ENCODE peak calls at places on chromosomes 12 and 14, in eight cellular contexts. X is CD4-positive, CD25-positive, alpha-beta regulatory T cell; T is ovary; D is heart left ventricle; E is mammary epithelial cell; A is left lung; H is hepatocyte; Y is HCT116. G is an unnamed sample. For H3K9me3, the result is how much of the 10 kb centered on the place peaks cover.

GRCh38 chr14:104784846-104785707 is 10.5 kb downstream of the AKT1 start:
- DNase-seq in X (no peak), T (no peak), D (peak), E (no peak), A (no peak), H (no peak), Y (no peak), G (peak)

GRCh38 chr14:95683793-95684192 is 2.4 kb upstream of the TCL1B start:
- DNase-seq in X (peak), T (no peak), D (no peak), E (no peak), A (no peak), H (peak), Y (peak), G (no peak)

GRCh38 chr12:116474331-116474730 is 84.8 kb upstream of the MAP1LC3B2 start:
- DNase-seq in X (no peak), T (no peak), D (no peak), E (peak), A (no peak), H (no peak), Y (no peak), G (no peak)

GRCh38 chr14:70289138-70289537 is 70.3 kb downstream of the COX16 start:
- DNase-seq in X (no peak), T (no peak), D (no peak), E (no peak), A (no peak), H (no peak), Y (no peak), G (no peak)

GRCh38 chr12:88144037-88144436 is 1.9 kb downstream of the TMTC3 start:
- DNase-seq in X (no peak), T (no peak), D (no peak), E (no peak), A (no peak), H (no peak), Y (no peak), G (no peak)

GRCh38 chr14:74248036-74248435 is 8.8 kb downstream of the VSX2 start:
- DNase-seq in X (no peak), T (no peak), D (no peak), E (no peak), A (no peak), H (no peak), Y (no peak), G (no peak)

GRCh38 chr12:112992541-112993398 is 14.5 kb downstream of the OAS2 start:
- DNase-seq in X (peak), T (no peak), D (peak), E (peak), A (peak), H (peak), Y (peak), G (peak)

GRCh38 chr12:120445911-120446909 is at the start of the genes GATC and TRIAP1:
- DNase-seq in X (peak), T (peak), D (peak), E (peak), A (peak), H (peak), Y (peak), G (peak)

GRCh38 chr12:71128191-71128590 is 29.6 kb downstream of the TSPAN8 start:
- DNase-seq in X (no peak), T (no peak), D (no peak), E (no peak), A (peak), H (no peak), Y (no peak), G (no peak)

GRCh38 chr12:52857500-52857899 is 8.7 kb upstream of the KRT78 start:
- DNase-seq in X (no peak), T (no peak), D (no peak), E (peak), A (no peak), H (no peak), Y (no peak), G (no peak)

DNA sequence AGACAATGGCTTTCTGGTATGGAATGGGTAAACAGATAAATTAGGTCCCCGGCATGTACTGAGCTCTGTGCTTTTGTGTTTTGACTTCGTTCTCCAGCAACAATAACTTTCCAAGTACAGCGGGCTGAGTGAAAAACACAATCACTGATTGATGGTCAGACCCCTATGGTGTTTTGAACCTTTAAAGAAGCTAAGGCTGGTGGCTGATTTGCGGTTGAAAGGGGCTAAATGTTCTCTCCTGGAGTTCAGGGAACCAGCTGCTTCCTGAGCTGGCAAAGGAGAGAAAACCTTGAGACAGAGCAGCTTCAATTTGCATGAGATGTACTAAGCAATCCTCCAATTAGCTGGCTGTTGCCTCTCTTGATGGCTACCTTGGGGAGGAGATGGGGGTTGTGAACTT is 546.7 kb upstream of the SEL1L start:
- DNase-seq in X (no peak), T (no peak), D (no peak), E (no peak), A (no peak), H (no peak), Y (no peak), G (no peak)
- H3K9me3 ChIP-seq in X (under half), T (under half), D (under half), E (under half), A (under half), H (under half), Y (under half), G (under half)

GRCh38 chr12:34602213-34602940 is 580.1 kb downstream of the ALG10 start:
- DNase-seq in X (no peak), T (no peak), D (no peak), E (no peak), A (no peak), H (no peak), Y (no peak), G (no peak)
- H3K9me3 ChIP-seq in X (half or more), T (under half), D (under half), E (under half), A (under half), H (under half), Y (under half), G (under half)

GRCh38 chr14:35400707-35401421 is 3.7 kb downstream of the NFKBIA start:
- DNase-seq in X (peak), T (no peak), D (no peak), E (peak), A (no peak), H (peak), Y (no peak), G (no peak)
- H3K9me3 ChIP-seq in X (under half), T (under half), D (under half), E (under half), A (under half), H (under half), Y (under half), G (under half)

DNA sequence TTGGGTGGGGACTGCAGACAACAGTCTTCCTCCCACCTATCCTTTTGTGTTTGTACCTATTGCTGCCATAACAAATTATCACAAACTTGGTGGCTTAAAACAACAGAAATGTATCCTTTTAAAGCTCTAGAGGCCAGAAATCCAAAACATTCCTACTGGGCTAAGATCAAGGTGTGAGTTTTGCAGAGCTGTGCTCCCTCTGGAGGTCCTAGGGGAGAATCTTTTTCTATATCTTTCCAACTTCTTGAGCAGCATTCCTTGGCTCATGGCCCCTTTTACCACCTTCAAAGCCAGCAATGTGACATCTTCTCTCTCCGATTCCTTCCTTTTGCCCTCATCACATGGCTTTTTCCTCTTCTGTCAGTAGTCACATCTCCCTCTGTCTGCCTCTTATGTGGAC is 190.6 kb downstream of the TTC8 start:
- DNase-seq in X (no peak), T (no peak), D (no peak), E (no peak), A (no peak), H (no peak), Y (no peak), G (no peak)
- H3K9me3 ChIP-seq in X (under half), T (under half), D (under half), E (under half), A (under half), H (under half), Y (under half), G (under half)

GRCh38 chr14:42980419-42980818 is 1373.7 kb downstream of the LRFN5 start:
- DNase-seq in X (no peak), T (no peak), D (no peak), E (no peak), A (no peak), H (no peak), Y (no peak), G (no peak)
- H3K9me3 ChIP-seq in X (under half), T (under half), D (under half), E (under half), A (under half), H (under half), Y (under half), G (under half)

G was measured in right cardiac atrium.